ENCODE peak calls at places on chromosome 7, in ten cellular contexts. T is AG04450; N is T-helper 2 cell; A is COR-L47; Q is CD8-positive, alpha-beta T cell; V is A549; Z is NCI-H2029; U is heart right ventricle; S is stimulated activated CD4-positive, alpha-beta T cell treated with anti-CD3 and anti-CD28 coated beads, Interleukin-12 subunit alpha, Interleukin-12 subunit beta, amount 100 ng/mL, for 4 hours; F is osteocyte. K is an unnamed sample.

GRCh38 chr7:75943864-75944263 is 28.9 kb downstream of the POR start:
- DNase-seq in T (no peak), N (no peak), A (no peak), Q (no peak), V (no peak), Z (no peak), U (no peak), S (no peak), F (no peak), K (no peak)

GRCh38 chr7:141221007-141221612 is 147.2 kb downstream of the TMEM178B start:
- DNase-seq in T (no peak), N (no peak), A (no peak), Q (no peak), V (no peak), Z (no peak), U (no peak), S (no peak), F (no peak), K (no peak)

GRCh38 chr7:106039486-106040060 is 72.5 kb downstream of the SYPL1 start:
- DNase-seq in T (peak), N (no peak), A (no peak), Q (no peak), V (no peak), Z (no peak), U (no peak), S (no peak), F (no peak), K (peak)

GRCh38 chr7:1460757-1461639 is 1.7 kb upstream of the MICALL2 start:
- DNase-seq in T (no peak), N (no peak), A (no peak), Q (no peak), V (peak), Z (peak), U (peak), S (no peak), F (no peak), K (no peak)

GRCh38 chr7:39238209-39238869 is 260.6 kb downstream of the POU6F2 start:
- DNase-seq in T (no peak), N (no peak), A (no peak), Q (no peak), V (no peak), Z (peak), U (no peak), S (no peak), F (no peak), K (no peak)

GRCh38 chr7:155856656-155857055 is 44.4 kb upstream of the SHH start:
- DNase-seq in T (no peak), N (no peak), A (no peak), Q (peak), V (no peak), Z (no peak), U (no peak), S (no peak), F (peak), K (no peak)

GRCh38 chr7:139241258-139241657 is 10.2 kb downstream of the UBN2 start:
- DNase-seq in T (no peak), N (no peak), A (no peak), Q (no peak), V (no peak), Z (no peak), U (no peak), S (no peak), F (no peak), K (no peak)

GRCh38 chr7:64849250-64849923 is 53.7 kb upstream of the ZNF273 start:
- DNase-seq in T (no peak), N (no peak), A (peak), Q (no peak), V (no peak), Z (peak), U (no peak), S (no peak), F (no peak), K (peak)

GRCh38 chr7:2583798-2584580 is 25.2 kb downstream of the IQCE start:
- DNase-seq in T (no peak), N (no peak), A (no peak), Q (no peak), V (no peak), Z (no peak), U (no peak), S (no peak), F (no peak), K (no peak)

GRCh38 chr7:4797858-4798705 is 22.7 kb downstream of the AP5Z1 start:
- DNase-seq in T (no peak), N (peak), A (no peak), Q (peak), V (peak), Z (no peak), U (peak), S (peak), F (no peak), K (no peak)

GRCh38 chr7:9488555-9488954 is 1055.1 kb downstream of the NXPH1 start:
- DNase-seq in T (peak), N (no peak), A (no peak), Q (no peak), V (no peak), Z (no peak), U (no peak), S (no peak), F (no peak), K (peak)

GRCh38 chr7:22189741-22190140 is 167.2 kb downstream of the RAPGEF5 start:
- DNase-seq in T (no peak), N (no peak), A (no peak), Q (no peak), V (no peak), Z (no peak), U (no peak), S (no peak), F (no peak), K (no peak)

GRCh38 chr7:29285861-29286260 is 91.3 kb downstream of the CHN2 start:
- DNase-seq in T (no peak), N (no peak), A (no peak), Q (no peak), V (no peak), Z (no peak), U (no peak), S (no peak), F (no peak), K (no peak)

K was measured in skeletal muscle cell.